ENCODE peak calls at places on chromosome 14, in four cellular contexts. U, T, G and L are unnamed samples.
A peak's percentile ranks its signal among the peaks of the same experiment; 100 is the strongest.

GRCh38 chr14:53391156-53391555 is 238.0 kb upstream of the DDHD1 start:
- DNase-seq in U (peak; percentile 87), T (no peak), G (no peak), L (peak; percentile 41)

GRCh38 chr14:45118594-45118993 is 15.7 kb downstream of the FKBP3 start:
- DNase-seq in U (no peak), T (no peak), G (no peak), L (no peak)

GRCh38 chr14:68715032-68715924 is 77.6 kb downstream of the ZFP36L1 start:
- DNase-seq in U (peak; percentile 54), T (no peak), G (no peak), L (peak; percentile 94)

GRCh38 chr14:78835052-78835451 is 664.9 kb downstream of the NRXN3 start:
- DNase-seq in U (no peak), T (no peak), G (no peak), L (no peak)

GRCh38 chr14:66495214-66496098 is 9.3 kb downstream of the CCDC196 start:
- DNase-seq in U (peak; percentile 72), T (peak; percentile 62), G (peak; percentile 28), L (peak; percentile 68)

GRCh38 chr14:102665665-102666064 is 73.2 kb downstream of the RCOR1 start:
- DNase-seq in U (no peak), T (no peak), G (no peak), L (no peak)

GRCh38 chr14:90384543-90384911 is 12.3 kb upstream of the CALM1 start:
- DNase-seq in U (peak; percentile 70), T (no peak), G (no peak), L (no peak)

GRCh38 chr14:87131879-87132278 is 861.1 kb downstream of the GALC start:
- DNase-seq in U (peak; percentile 41), T (peak; percentile 40), G (peak; percentile 51), L (peak; percentile 69)

GRCh38 chr14:101561145-101561896 is at the start of gene DIO3:
- DNase-seq in U (peak; percentile 13), T (no peak), G (no peak), L (no peak)

GRCh38 chr14:103207404-103208072 is 84.3 kb downstream of the TNFAIP2 start:
- DNase-seq in U (peak; percentile 83), T (peak; percentile 72), G (no peak), L (peak; percentile 29)

GRCh38 chr14:67241416-67242362 is at the start of gene PALS1:
- DNase-seq in U (peak; percentile 94), T (peak; percentile 79), G (peak; percentile 68), L (peak; percentile 90)

GRCh38 chr14:95348395-95349080 is 28.8 kb upstream of the CLMN start:
- DNase-seq in U (no peak), T (no peak), G (no peak), L (no peak)

GRCh38 chr14:64478634-64479250 is 13.4 kb downstream of the AKAP5 start:
- DNase-seq in U (peak; percentile 29), T (no peak), G (peak; percentile 46), L (peak; percentile 34)

DNA sequence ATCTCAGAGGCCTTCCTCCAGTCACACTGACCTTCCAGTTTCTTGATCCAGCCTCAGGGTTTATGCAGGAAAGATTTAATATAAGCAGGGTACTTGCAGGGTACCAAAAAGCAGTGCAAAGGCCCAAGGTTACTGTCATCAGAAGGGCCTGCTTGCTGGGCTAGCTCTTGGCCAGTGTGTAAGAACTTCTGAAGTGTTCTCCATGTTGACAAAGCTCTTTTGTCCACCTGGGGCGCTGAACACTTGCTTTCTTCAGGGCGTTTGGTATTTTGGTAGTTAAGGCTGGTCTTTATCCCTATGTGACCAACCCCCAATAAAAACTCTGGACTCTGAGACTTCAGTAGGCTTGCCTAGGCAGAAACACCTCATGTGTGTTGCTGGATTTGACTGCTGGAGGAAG is 69.7 kb downstream of the ZC3H14 start:
- DNase-seq in U (no peak), T (no peak), G (no peak), L (no peak)
- H3K4me2 ChIP-seq in U (no peak overlapping the region), T (no peak overlapping the region), G (no peak overlapping the region), L (no peak overlapping the region)

GRCh38 chr14:50087350-50088116 is 28.8 kb downstream of the VCPKMT start:
- DNase-seq in U (no peak), T (no peak), G (no peak), L (no peak)

GRCh38 chr14:50084666-50085065 is 31.7 kb downstream of the VCPKMT start:
- DNase-seq in U (no peak), T (no peak), G (no peak), L (no peak)

GRCh38 chr14:50086316-50086700 is 30.1 kb downstream of the VCPKMT start:
- DNase-seq in U (no peak), T (no peak), G (no peak), L (no peak)

GRCh38 chr14:50083467-50084337 is 32.7 kb downstream of the VCPKMT start:
- DNase-seq in U (no peak), T (no peak), G (no peak), L (no peak)

DNA sequence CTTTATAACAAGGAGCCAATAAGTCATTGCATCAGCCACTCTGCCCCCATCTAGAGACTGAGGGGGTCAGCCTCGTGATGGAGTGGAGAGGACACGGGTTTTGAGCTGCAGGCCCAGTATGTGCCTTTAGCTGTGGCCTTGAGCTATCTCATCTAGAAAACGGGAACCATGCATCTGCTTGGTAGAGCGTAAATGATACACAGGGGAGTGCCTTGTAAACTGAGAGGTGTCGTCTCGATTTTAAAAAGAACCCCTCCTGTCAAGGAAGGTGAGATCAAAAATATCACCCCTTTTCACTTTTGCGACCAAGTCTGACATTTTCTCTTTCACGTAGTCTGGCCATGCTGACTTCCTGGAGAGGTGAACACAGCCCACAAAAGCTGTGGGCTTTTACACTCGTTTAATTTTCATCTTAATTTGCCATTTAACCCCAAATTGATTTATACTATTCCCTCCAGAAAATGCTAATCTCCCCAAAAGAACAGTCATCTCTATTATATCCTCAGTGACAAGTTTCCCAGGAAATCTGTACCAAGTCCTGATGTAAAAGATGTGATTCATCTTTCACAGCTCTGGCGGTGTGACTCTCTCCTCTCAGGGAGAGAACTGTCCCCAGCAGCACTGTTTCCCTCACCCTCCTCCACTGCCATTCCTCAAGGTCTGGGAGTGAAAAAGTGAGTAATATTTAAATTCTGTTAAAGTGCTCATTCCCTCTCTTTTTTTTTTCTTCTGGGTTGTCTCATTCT is 30.6 kb downstream of the VCPKMT start:
- DNase-seq in U (peak; percentile 93), T (no peak), G (peak; percentile 79), L (peak; percentile 63)
- H2AFZ ChIP-seq in U (no peak overlapping the region), T (no peak overlapping the region), G (peak overlapping the region; percentile 76), L (no peak overlapping the region)

DNA sequence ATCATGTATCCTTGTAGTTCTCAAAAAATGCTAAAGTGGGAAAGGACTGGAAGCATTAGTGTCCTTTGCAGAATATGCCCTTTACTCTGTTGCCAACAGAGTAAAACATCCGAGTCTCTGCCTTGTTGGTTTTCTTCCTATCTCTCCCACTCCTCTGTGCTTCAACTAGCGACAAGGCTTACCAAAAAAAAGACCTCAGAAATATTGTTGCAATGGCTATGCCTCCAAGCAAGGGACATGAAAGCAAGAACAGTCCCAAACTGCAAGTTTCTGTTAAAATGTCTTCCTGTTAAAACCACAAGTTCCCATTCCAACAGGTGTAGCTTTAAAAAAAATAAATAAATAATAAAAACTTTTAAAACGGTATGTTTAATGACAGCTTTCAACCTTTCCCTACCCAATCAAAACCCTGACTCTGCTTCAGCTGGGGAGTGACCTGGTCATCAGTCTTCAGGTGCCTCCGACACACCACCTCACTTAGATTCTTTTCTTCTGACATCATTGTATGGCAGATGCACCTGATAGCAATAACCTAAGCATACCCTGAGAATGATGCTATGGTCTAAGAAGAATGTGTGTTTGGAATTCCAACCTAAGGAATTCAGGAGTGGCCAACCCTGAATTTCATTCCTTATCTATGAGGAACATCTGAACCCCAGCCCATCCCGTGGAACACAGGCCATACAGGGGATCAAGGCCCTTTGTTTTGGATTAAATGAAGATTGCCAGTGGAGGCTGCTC is 81.0 kb downstream of the RPS29 start:
- DNase-seq in U (no peak), T (peak; percentile 99), G (no peak), L (no peak)
- H3K4me2 ChIP-seq in U (no peak overlapping the region), T (peak overlapping the region; percentile 63), G (no peak overlapping the region), L (no peak overlapping the region)

DNA sequence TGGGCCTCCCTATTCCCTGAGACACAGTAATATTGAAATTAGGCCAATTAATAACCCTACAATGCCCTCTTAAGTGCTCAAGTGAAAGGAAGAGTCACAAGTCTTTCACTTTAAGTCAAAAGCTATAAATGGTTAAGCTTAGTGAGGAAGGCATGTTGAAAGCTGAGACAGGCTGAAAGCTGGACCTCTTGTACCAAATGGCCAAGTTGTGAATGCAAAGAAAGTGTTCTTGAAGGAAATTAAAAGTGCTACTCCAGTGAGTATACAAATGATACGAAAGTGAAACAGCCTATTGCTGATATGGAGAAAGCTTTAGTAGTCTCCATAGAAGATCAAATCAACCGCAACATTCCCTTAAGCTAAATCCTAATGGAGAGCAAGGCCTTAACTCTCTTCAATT is 140.8 kb downstream of the PTCSC3 start:
- DNase-seq in U (no peak), T (no peak), G (no peak), L (no peak)
- H2AFZ ChIP-seq in U (no peak overlapping the region), T (no peak overlapping the region), G (no peak overlapping the region), L (no peak overlapping the region)

DNA sequence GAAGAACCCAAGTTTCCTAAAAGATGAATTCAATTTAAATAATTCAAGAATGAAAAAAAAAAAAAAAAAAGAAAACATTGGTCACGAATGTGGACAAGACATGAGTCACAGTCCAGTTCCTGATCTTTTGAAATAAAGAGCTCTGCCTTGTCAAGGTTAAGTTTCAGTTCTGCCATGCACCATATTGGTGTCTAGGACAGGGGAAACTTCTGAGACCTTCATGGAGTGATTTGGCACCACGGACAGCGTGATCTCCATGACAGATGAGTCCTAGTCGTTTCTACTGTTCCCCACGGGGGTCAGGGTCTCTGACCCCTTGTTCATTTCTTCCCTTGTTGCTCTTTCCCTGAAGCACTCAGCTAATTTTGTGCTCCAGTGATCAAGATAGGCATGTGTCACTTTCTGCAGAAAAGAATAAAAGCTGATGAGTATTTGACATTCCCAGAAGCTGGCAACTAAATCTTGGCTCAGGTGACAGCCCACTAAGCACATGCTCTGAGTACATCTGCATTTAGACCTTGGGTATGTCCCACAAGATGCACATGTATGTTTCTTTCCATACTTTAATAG is 1159.7 kb downstream of the BCL11B start:
- DNase-seq in U (no peak), T (no peak), G (no peak), L (no peak)
- H3K4me2 ChIP-seq in U (no peak overlapping the region), T (no peak overlapping the region), G (no peak overlapping the region), L (no peak overlapping the region)

DNA sequence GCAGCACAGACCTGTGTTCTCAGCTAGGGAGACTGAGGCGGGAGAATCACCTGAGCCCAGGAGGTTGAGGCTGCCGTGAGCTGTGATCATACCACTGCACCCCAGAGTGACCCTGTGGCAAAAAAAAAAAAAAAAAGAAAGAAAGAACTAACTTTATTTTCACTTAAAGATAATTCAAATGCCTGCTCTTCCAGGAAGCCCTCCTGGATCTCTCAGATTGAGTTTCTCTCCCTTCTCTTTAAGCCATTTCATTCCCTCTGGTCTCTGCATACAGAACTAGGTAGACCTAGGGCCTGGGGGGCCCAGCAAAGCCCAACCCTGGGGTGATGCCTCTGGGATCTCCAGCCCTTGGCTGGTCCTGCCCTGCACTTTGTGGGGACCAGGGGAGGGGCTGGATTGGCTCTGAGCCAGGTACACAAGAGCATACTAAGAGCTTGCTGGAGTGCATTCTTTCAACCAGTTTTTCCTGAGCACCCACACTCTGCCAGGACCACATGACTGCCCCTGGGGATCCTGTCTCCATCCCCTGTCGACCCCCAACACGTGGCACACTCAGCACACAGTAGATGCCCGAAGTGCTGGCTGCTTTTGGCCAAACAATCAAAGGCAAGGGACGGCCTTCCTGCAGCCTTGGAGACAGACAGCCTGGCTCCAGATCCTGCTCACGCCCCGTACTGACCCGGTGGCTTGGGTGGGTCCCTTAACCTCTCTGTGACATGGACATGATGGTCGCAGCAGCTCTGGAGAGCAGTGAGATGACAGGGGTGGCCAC is 52.7 kb downstream of the CYP46A1 start:
- DNase-seq in U (peak; percentile 27), T (no peak), G (no peak), L (no peak)
- H2AFZ ChIP-seq in U (peak overlapping the region; percentile 62), T (no peak overlapping the region), G (no peak overlapping the region), L (no peak overlapping the region)